ENCODE peak calls at places on chromosome 18, in seven cellular contexts. F, U, J, D, K, W and B are unnamed samples.

GRCh38 chr18:59842947-59843346 is 56.8 kb upstream of the PMAIP1 start:
- DNase-seq in F (no peak), U (no peak), J (no peak), D (no peak), K (no peak), W (no peak), B (no peak)

GRCh38 chr18:76149284-76149683 is 345.8 kb downstream of the ZNF516 start:
- DNase-seq in F (no peak), U (no peak), J (no peak), D (no peak), K (no peak), W (no peak), B (no peak)

GRCh38 chr18:80249217-80250093 is 2.1 kb upstream of the PARD6G start:
- DNase-seq in F (no peak), U (no peak), J (no peak), D (no peak), K (no peak), W (no peak), B (no peak)

GRCh38 chr18:78571831-78572347 is 407.7 kb upstream of the SALL3 start:
- DNase-seq in F (no peak), U (no peak), J (no peak), D (no peak), K (no peak), W (no peak), B (no peak)

GRCh38 chr18:2617974-2618373 is 37.6 kb upstream of the SMCHD1 start:
- DNase-seq in F (no peak), U (no peak), J (no peak), D (no peak), K (peak), W (peak), B (no peak)

GRCh38 chr18:2846638-2847340 is at the start of gene EMILIN2:
- DNase-seq in F (peak), U (no peak), J (peak), D (peak), K (peak), W (peak), B (peak)

GRCh38 chr18:76167440-76167839 is 327.6 kb downstream of the ZNF516 start:
- DNase-seq in F (no peak), U (no peak), J (no peak), D (peak), K (no peak), W (no peak), B (no peak)

GRCh38 chr18:33755918-33756590 is 178.0 kb downstream of the ASXL3 start:
- DNase-seq in F (no peak), U (no peak), J (no peak), D (peak), K (peak), W (peak), B (no peak)

GRCh38 chr18:69757733-69758132 is 189.9 kb downstream of the CD226 start:
- DNase-seq in F (no peak), U (no peak), J (no peak), D (no peak), K (no peak), W (no peak), B (no peak)

GRCh38 chr18:79397288-79397829 is 1.6 kb downstream of the NFATC1 start:
- DNase-seq in F (peak), U (no peak), J (no peak), D (no peak), K (no peak), W (no peak), B (peak)

GRCh38 chr18:37586641-37587225 is 21.1 kb upstream of the CELF4 start:
- DNase-seq in F (no peak), U (no peak), J (no peak), D (no peak), K (no peak), W (no peak), B (no peak)

GRCh38 chr18:8882632-8883408 is 177.5 kb downstream of the MTCL1 start:
- DNase-seq in F (no peak), U (peak), J (no peak), D (peak), K (no peak), W (no peak), B (no peak)